ENCODE peak calls at places on chromosomes 4 and X, in seven cellular contexts. K is suprapubic skin, D is heart right ventricle, W is astrocyte, Q is stomach, H is tibial artery, X is colonic mucosa. P is an unnamed sample.

GRCh38 chrX:82081027-82081426 is 879.1 kb downstream of the SH3BGRL start:
- DNase-seq in K (no peak), D (no peak), W (no peak), Q (no peak), H (no peak), X (no peak), P (no peak)

GRCh38 chr4:142778430-142778829 is 67.7 kb downstream of the INPP4B start:
- DNase-seq in K (no peak), D (no peak), W (peak; percentile 66), Q (no peak), H (no peak), X (no peak), P (no peak)

GRCh38 chr4:53122280-53123116 is 243.4 kb downstream of the SCFD2 start:
- DNase-seq in K (no peak), D (no peak), W (no peak), Q (no peak), H (no peak), X (no peak), P (no peak)

GRCh38 chr4:83613023-83613422 is 77.1 kb downstream of the GPAT3 start:
- DNase-seq in K (no peak), D (no peak), W (no peak), Q (no peak), H (no peak), X (no peak), P (no peak)

GRCh38 chr4:15378055-15378454 is 49.8 kb upstream of the C1QTNF7 start:
- DNase-seq in K (no peak), D (no peak), W (no peak), Q (no peak), H (no peak), X (no peak), P (no peak)

GRCh38 chr4:115028682-115029385 is 84.6 kb downstream of the NDST4 start:
- DNase-seq in K (no peak), D (no peak), W (no peak), Q (no peak), H (no peak), X (no peak), P (no peak)

GRCh38 chrX:69100478-69100877 is 64.8 kb downstream of the PJA1 start:
- DNase-seq in K (no peak), D (no peak), W (no peak), Q (no peak), H (no peak), X (no peak), P (no peak)

GRCh38 chrX:107483976-107484726 is 34.7 kb downstream of the FRMPD3 start:
- DNase-seq in K (no peak), D (peak; percentile 22), W (peak; percentile 20), Q (no peak), H (peak; percentile 19), X (peak; percentile 31), P (no peak)

GRCh38 chr4:146638801-146639351 is at the start of gene POU4F2:
- DNase-seq in K (peak; percentile 55), D (no peak), W (peak; percentile 3), Q (no peak), H (no peak), X (no peak), P (no peak)

GRCh38 chr4:5888222-5888701 is 4.6 kb downstream of the CRMP1 start:
- DNase-seq in K (no peak), D (no peak), W (no peak), Q (no peak), H (no peak), X (no peak), P (no peak)

GRCh38 chr4:80340036-80340435 is 4.5 kb downstream of the CFAP299 start:
- DNase-seq in K (no peak), D (no peak), W (no peak), Q (no peak), H (no peak), X (no peak), P (no peak)

GRCh38 chr4:55512077-55512476 is 34.6 kb downstream of the CLOCK start:
- DNase-seq in K (no peak), D (no peak), W (no peak), Q (no peak), H (no peak), X (no peak), P (no peak)

GRCh38 chr4:143270266-143270838 is 66.3 kb upstream of the GAB1 start:
- DNase-seq in K (no peak), D (no peak), W (no peak), Q (no peak), H (no peak), X (no peak), P (no peak)

GRCh38 chr4:39335566-39335965 is 30.6 kb downstream of the RFC1 start:
- DNase-seq in K (no peak), D (no peak), W (no peak), Q (no peak), H (no peak), X (no peak), P (no peak)

GRCh38 chrX:120517936-120518335 is 42.8 kb downstream of the CUL4B start:
- DNase-seq in K (no peak), D (no peak), W (peak; percentile 85), Q (no peak), H (no peak), X (no peak), P (no peak)

GRCh38 chrX:72568406-72569092 is 4.1 kb downstream of the HDAC8 start:
- DNase-seq in K (no peak), D (no peak), W (peak; percentile 64), Q (no peak), H (no peak), X (no peak), P (no peak)

GRCh38 chrX:30144971-30145731 is 70.2 kb upstream of the MAGEB2 start:
- DNase-seq in K (no peak), D (no peak), W (no peak), Q (no peak), H (no peak), X (no peak), P (no peak)

GRCh38 chrX:18885317-18886004 is 98.5 kb downstream of the PHKA2 start:
- DNase-seq in K (no peak), D (no peak), W (peak; percentile 45), Q (no peak), H (no peak), X (no peak), P (no peak)

GRCh38 chrX:18886005-18886343 is 97.9 kb downstream of the PHKA2 start:
- DNase-seq in K (no peak), D (no peak), W (no peak), Q (no peak), H (no peak), X (no peak), P (no peak)

GRCh38 chrX:18887821-18888205 is 96.1 kb downstream of the PHKA2 start:
- DNase-seq in K (no peak), D (no peak), W (no peak), Q (no peak), H (no peak), X (no peak), P (no peak)

GRCh38 chrX:18887177-18887820 is 96.6 kb downstream of the PHKA2 start:
- DNase-seq in K (no peak), D (peak; percentile 59), W (no peak), Q (peak; percentile 34), H (no peak), X (peak; percentile 52), P (no peak)

DNA sequence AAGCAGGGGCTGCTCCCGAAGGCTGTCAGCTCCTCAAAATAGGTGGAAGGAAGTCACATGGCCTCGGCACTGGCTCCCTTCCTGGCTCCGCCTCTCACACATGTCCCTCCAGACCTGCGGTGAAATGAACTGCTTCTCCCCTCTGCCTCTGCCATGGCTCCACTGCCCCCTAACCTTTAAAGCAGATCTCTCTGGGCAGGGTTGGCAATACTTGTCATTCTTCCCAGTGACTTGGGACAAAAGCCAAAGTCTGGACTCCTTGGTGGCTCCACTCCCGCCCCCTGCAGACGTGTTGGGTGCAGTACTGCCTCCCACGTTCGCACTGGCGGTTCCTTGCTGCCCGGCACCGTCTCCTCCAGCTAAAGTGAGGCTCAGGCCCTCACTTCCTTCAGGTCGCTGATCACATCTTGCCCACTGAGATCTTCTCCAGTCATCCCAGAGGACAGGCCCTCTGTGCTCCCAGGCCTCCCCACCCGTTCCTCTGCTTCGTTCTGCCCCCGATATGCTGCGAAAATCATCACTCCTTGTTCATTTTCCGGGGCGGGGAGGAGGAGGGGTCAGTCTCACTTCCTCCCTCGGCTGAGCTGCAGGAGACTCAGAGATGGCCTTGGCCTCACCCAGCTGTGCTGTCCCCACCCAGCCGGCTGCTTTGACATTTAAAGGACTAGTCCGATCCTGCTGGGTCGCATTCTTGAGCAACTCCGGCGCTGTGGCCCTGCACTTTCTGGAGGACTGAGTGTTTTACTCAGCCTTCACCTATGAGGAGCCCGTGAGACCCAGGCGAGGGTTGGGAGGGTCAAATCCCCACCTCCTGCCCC is 97.4 kb downstream of the PHKA2 start:
- DNase-seq in K (peak; percentile 81), D (peak; percentile 69), W (peak; percentile 26), Q (peak; percentile 68), H (peak; percentile 85), X (peak; percentile 85), P (peak; percentile 81)
- TF ChIP-seq CTCF in K (no peak), D (peak; percentile 49), W (peak; percentile 31), Q (peak; percentile 55), H (peak; percentile 66), X (peak; percentile 29), P (peak; percentile 47)

DNA sequence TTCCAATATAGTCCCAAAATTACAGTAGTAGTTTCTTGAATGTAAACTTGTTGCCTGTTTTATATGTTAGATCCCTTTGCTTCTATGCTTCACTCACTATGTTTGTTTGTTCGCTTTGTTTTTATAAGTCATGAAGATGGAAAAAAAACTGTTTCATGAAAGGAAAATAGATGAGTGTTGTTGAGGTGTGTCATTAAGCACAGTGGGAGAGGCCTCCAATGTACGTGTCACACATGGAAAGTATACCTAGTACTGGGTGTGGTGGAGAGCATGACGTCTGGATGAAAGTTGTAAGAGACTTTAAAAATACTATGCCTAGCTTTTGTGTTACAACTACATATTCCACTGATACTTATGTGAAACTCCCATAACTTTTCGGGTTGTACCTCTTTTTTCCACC is 28.4 kb downstream of the PLS3 start:
- DNase-seq in K (no peak), D (no peak), W (no peak), Q (no peak), H (no peak), X (no peak), P (no peak)
- H3K27ac ChIP-seq in K (peak overlapping the region; percentile 68), D (no peak overlapping the region), W (peak overlapping the region; percentile 9), Q (no peak overlapping the region), H (peak overlapping the region; percentile 78), X (no peak overlapping the region), P (no peak overlapping the region)

DNA sequence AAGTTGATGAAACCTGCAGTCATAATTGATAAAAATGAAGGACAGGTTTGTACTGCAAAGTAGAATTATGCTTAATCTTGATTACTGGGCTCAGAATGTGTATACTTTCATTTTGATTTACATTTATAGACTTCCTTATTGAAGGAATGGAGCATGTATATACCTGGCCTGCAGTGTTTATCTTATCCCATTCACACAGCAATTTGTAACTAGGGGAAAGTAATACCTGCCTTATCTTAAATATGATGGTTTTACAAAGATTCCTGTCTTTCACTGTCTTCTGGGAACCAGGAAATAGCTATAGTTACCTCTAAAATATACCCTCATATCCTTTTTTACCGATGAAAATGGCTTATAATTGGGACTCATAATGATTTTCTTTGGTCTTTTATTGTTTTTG is 29.7 kb downstream of the ADD1 start:
- DNase-seq in K (no peak), D (no peak), W (no peak), Q (no peak), H (no peak), X (no peak), P (no peak)
- H3K4me1 ChIP-seq in K (peaks cover 50% of the 10 kb centered on the region), D (peaks cover 79% of the 10 kb centered on the region), W (peaks cover 6% of the 10 kb centered on the region), Q (peaks cover 49% of the 10 kb centered on the region), H (no peaks in the 10 kb centered on the region), X (no peaks in the 10 kb centered on the region), P (peaks cover 68% of the 10 kb centered on the region)

DNA sequence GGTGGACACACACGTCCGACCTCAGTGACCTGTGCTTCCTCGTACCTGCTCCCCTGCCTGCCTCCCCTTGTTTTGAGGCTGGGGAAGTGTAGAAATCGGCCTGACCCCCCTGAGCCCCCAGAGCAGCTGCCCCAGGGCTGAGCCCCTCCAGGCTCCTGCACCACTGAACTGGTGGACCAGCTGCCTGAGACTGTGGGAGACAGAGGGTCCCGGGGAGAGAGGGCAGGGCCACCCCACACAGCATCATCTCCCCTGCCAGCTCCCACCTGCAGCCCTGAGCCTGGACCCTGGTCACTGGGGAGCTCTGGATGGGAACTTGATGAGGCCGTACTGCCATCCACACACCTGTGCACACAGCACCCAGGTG is 15.0 kb upstream of the NAT8L start:
- DNase-seq in K (no peak), D (no peak), W (no peak), Q (no peak), H (no peak), X (no peak), P (no peak)
- TF ChIP-seq CTCF in K (no peak), D (no peak), W (no peak), Q (no peak), H (no peak), X (no peak), P (no peak)

P was measured in left lung.